ENCODE peak calls at places on chromosomes 11 and 22, in five cellular contexts. G, S, M, N and B are unnamed samples.

GRCh38 chr11:94183886-94184264 is 55.2 kb downstream of the PANX1 start:
- DNase-seq in M (peak), S (peak), N (no peak), G (peak), B (peak)

GRCh38 chr11:61910473-61911123 is 6.8 kb downstream of the RAB3IL1 start:
- DNase-seq in G (no peak), N (no peak), S (no peak), M (no peak), B (no peak)

GRCh38 chr11:128551641-128552335 is 35.6 kb downstream of the ETS1 start:
- DNase-seq in S (no peak), M (no peak), N (no peak), G (no peak), B (no peak)

GRCh38 chr11:69489031-69489745 is 7.7 kb downstream of the LINC01488 start:
- DNase-seq in M (no peak), N (no peak), S (no peak), G (no peak), B (no peak)

GRCh38 chr11:129853508-129854228 is 38.0 kb downstream of the TMEM45B start:
- DNase-seq in N (peak), G (peak), S (peak), M (no peak), B (peak)

GRCh38 chr11:13152736-13153541 is 124.7 kb upstream of the BMAL1 start:
- DNase-seq in M (no peak), S (peak), G (peak), N (no peak), B (peak)

GRCh38 chr11:2465201-2466068 is 20.6 kb downstream of the KCNQ1 start:
- DNase-seq in G (no peak), N (no peak), S (no peak), M (no peak), B (no peak)

GRCh38 chr22:38489142-38489541 is 17.0 kb downstream of the DDX17 start:
- DNase-seq in G (no peak), M (no peak), N (no peak), S (no peak), B (no peak)

GRCh38 chr11:24697722-24698121 is 200.9 kb downstream of the LUZP2 start:
- DNase-seq in M (no peak), S (no peak), G (peak), N (no peak), B (no peak)

GRCh38 chr11:57637626-57638004 is 12.1 kb downstream of the YPEL4 start:
- DNase-seq in N (no peak), G (peak), S (no peak), M (peak), B (no peak)

GRCh38 chr11:94880216-94880615 is 93.1 kb downstream of the CWC15 start:
- DNase-seq in G (peak), N (no peak), S (no peak), M (no peak), B (peak)

GRCh38 chr22:46078241-46079092 is 71.9 kb upstream of the PPARA start:
- DNase-seq in G (peak), S (no peak), N (no peak), M (no peak), B (peak)

GRCh38 chr22:40426671-40427070 is 56.3 kb downstream of the SGSM3 start:
- DNase-seq in G (no peak), S (no peak), N (no peak), M (no peak), B (peak)

GRCh38 chr11:1695548-1696108 is 1.4 kb upstream of the KRTAP5-6 start:
- DNase-seq in N (no peak), S (no peak), M (no peak), G (no peak), B (no peak)

GRCh38 chr11:57527056-57527631 is 3.4 kb downstream of the TIMM10 start:
- DNase-seq in S (peak), M (peak), G (peak), N (peak), B (peak)

GRCh38 chr22:41561335-41561734 is 525 bp downstream of the CSDC2 start:
- DNase-seq in S (no peak), M (no peak), G (no peak), N (no peak), B (peak)

GRCh38 chr11:75813126-75813525 is 1.9 kb upstream of the UVRAG start:
- DNase-seq in N (no peak), M (no peak), S (no peak), G (no peak), B (no peak)

GRCh38 chr22:30392661-30393321 is 4.0 kb upstream of the SEC14L2 start:
- DNase-seq in S (no peak), G (peak), N (no peak), M (no peak), B (no peak)

GRCh38 chr11:74179234-74180126 is 8.4 kb downstream of the PPME1 start:
- DNase-seq in S (no peak), G (peak), N (no peak), M (no peak), B (peak)

GRCh38 chr22:29503811-29504372 is 23.9 kb downstream of the NEFH start:
- DNase-seq in M (no peak), N (no peak), G (peak), S (peak), B (peak)

GRCh38 chr22:17773606-17774205 is 563 bp downstream of the BID start:
- DNase-seq in M (peak), S (peak), G (peak), N (no peak), B (peak)